ENCODE peak calls at places on chromosomes 12 and 14, in six cellular contexts. S is left ventricle myocardium inferior, C is PC-9, M is skeletal muscle cell, H is AG04450, V is AG10803. J is an unnamed sample.
A peak's percentile ranks its signal among the peaks of the same experiment; 100 is the strongest.

GRCh38 chr12:107014050-107014449 is 27.1 kb upstream of the MTERF2 start:
- DNase-seq in S (no peak), C (peak; percentile 85), M (no peak), H (no peak), V (no peak), J (peak; percentile 75)

GRCh38 chr14:64232095-64232830 is 61.9 kb downstream of the ESR2 start:
- DNase-seq in S (no peak), C (peak; percentile 79), M (peak; percentile 94), H (peak; percentile 67), V (peak; percentile 68), J (no peak)

GRCh38 chr12:50638482-50638880 is 125.4 kb upstream of the ATF1 start:
- DNase-seq in S (no peak), C (no peak), M (no peak), H (no peak), V (no peak), J (no peak)

GRCh38 chr12:1205512-1206060 is 214.6 kb downstream of the ERC1 start:
- DNase-seq in S (no peak), C (no peak), M (no peak), H (no peak), V (peak; percentile 29), J (no peak)

GRCh38 chr12:75349946-75350345 is 15.5 kb downstream of the GLIPR1L1 start:
- DNase-seq in S (no peak), C (no peak), M (no peak), H (no peak), V (no peak), J (no peak)

GRCh38 chr12:7907009-7907408 is 29.0 kb downstream of the SLC2A3 start:
- DNase-seq in S (no peak), C (peak; percentile 92), M (no peak), H (no peak), V (peak; percentile 41), J (peak; percentile 65)

GRCh38 chr14:103453791-103454190 is 68.6 kb downstream of the MARK3 start:
- DNase-seq in S (no peak), C (no peak), M (no peak), H (no peak), V (no peak), J (no peak)

GRCh38 chr12:104402630-104403029 is 54.1 kb upstream of the CHST11 start:
- DNase-seq in S (no peak), C (no peak), M (no peak), H (no peak), V (no peak), J (no peak)

DNA sequence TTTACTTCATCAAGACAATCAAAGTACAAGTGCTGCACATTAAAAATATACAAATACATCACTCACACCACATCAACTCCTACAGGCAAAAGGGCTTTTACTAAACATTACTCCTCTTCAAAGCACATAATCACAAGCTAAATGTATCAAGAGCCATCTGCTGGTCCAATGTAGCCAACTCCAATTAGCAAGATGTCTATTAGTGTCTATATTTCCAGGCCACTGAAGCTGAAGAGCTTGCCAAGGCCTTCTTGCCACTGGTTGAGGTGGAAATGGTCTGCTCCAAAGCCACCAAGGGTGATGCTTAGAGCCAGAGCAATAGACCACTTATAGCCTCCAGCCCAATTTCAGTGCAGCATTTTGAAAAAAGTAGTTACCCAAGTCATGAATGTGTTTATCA is 54.5 kb downstream of the RASSF9 start:
- DNase-seq in S (no peak), C (no peak), M (no peak), H (no peak), V (no peak), J (no peak)
- H3K4me3 ChIP-seq in S (no peak overlapping the region), C (no peak overlapping the region), M (no peak overlapping the region), H (no peak overlapping the region), V (no peak overlapping the region), J (no peak overlapping the region)

DNA sequence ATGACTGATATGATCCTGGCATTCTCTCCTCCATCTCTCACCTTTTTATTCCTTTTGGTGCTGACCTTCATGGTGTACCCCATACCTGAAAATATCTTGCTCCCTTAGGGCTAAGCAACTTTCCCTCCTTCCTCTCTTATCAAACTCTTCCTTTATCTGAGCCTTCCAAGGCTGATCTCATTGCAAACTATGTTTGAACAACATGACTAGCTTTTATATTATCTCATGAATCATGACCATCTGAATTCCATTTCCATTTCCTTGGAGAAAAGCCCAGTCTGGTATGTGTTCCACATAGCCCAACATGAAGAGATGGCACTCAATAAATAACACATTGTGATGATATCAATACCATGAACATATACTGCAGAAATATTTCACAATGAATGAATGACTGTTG is 111.6 kb downstream of the TSPAN8 start:
- DNase-seq in S (no peak), C (no peak), M (peak; percentile 76), H (no peak), V (peak; percentile 36), J (no peak)
- H3K4me3 ChIP-seq in S (no peak overlapping the region), C (no peak overlapping the region), M (no peak overlapping the region), H (no peak overlapping the region), V (no peak overlapping the region), J (no peak overlapping the region)

DNA sequence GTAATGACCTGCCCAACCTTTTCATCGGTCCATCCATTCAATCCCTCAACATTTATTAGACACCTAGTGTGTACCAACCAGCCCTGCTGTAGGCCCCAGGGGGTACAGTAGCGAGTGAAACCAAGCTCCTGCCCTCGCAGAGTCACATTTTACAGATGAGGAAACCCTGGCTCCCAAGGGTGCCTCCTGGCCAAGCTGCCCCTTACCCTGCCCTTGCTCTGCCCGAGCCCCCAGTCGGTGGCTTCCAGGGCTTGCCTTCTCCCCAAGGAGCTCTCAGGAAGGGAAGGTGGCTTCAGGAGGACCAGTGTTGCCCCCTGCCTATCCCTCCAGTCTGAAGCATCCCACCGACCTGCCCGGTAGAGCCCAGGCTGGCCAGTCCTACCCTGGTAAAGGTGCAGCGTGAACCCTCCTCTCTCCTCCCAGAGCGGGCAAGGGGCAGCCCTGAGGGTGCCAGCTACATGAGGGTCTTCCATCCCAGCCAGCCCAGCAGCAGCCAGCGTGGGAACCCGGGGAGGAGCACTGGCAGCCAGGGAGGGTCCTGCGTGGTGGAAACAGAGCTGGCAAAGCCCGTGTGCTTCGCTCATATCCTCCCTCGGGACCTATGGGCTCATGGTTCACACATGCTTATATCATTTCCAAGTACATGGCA is 670 bp upstream of the BEGAIN start:
- DNase-seq in S (peak; percentile 6), C (no peak), M (peak; percentile 13), H (no peak), V (no peak), J (peak; percentile 45)
- H3K4me3 ChIP-seq in S (no peak overlapping the region), C (no peak overlapping the region), M (no peak overlapping the region), H (no peak overlapping the region), V (no peak overlapping the region), J (no peak overlapping the region)

GRCh38 chr12:53980448-53981388 is 4.2 kb upstream of the HOXC10 start:
- DNase-seq in S (no peak), C (no peak), M (no peak), H (no peak), V (no peak), J (no peak)
- H3K4me3 ChIP-seq in S (no peak overlapping the region), C (no peak overlapping the region), M (peak overlapping the region; percentile 70), H (no peak overlapping the region), V (peak overlapping the region; percentile 80), J (no peak overlapping the region)

GRCh38 chr12:54008260-54008552 is 579 bp upstream of the HOXC8 start:
- DNase-seq in S (no peak), C (no peak), M (no peak), H (no peak), V (no peak), J (no peak)

GRCh38 chr12:54010972-54011664 is 2.3 kb downstream of the HOXC8 start:
- DNase-seq in S (no peak), C (no peak), M (no peak), H (no peak), V (no peak), J (no peak)

GRCh38 chr12:54007538-54008259 is 1.1 kb upstream of the HOXC8 start:
- DNase-seq in S (no peak), C (no peak), M (no peak), H (no peak), V (no peak), J (no peak)

GRCh38 chr12:54010053-54010971 is 1.5 kb downstream of the HOXC8 start:
- DNase-seq in S (no peak), C (no peak), M (no peak), H (no peak), V (no peak), J (no peak)

GRCh38 chr12:54009171-54010052 is 627 bp downstream of the HOXC8 start:
- DNase-seq in S (no peak), C (no peak), M (no peak), H (no peak), V (no peak), J (no peak)
- H3K4me3 ChIP-seq in S (peak overlapping the region; percentile 46), C (no peak overlapping the region), M (peak overlapping the region; percentile 54), H (no peak overlapping the region), V (peak overlapping the region; percentile 98), J (peak overlapping the region; percentile 49)

DNA sequence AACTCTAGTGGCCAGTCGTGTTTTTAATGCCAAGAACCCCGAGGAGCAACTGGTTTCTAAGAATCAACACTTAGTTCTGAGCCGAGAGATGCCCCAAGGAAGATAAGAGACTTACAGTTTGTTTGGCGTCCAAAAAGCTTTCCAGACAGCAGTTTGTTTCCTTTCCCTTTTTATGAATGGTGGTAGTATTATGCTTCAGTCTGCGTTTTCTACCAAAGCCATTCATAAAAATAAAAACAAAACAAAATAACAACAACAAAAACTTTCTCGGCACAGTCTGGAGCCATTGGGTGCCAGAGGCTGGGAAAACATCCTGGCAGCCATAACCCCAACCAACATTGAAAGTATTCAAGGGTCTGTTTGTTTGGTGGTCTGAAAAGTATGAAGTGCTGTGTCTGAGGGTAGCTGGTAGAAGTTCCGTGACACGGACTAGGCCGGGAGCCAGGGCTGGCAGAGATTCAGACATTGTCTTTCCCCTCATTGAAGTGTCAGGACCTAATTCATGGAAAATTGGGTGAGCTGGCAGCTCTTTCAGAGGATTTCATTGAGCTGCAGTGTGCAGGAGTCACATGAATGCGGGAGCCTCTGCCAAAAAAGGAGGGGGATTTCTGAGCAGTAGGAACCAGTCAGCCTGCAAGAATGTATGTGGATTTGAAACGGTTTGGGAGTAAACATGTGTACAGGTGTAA is 124.2 kb downstream of the HMGA2 start:
- DNase-seq in S (peak; percentile 57), C (no peak), M (peak; percentile 87), H (peak; percentile 84), V (peak; percentile 95), J (no peak)
- H3K4me3 ChIP-seq in S (peak overlapping the region; percentile 32), C (no peak overlapping the region), M (no peak overlapping the region), H (no peak overlapping the region), V (peak overlapping the region; percentile 19), J (no peak overlapping the region)

DNA sequence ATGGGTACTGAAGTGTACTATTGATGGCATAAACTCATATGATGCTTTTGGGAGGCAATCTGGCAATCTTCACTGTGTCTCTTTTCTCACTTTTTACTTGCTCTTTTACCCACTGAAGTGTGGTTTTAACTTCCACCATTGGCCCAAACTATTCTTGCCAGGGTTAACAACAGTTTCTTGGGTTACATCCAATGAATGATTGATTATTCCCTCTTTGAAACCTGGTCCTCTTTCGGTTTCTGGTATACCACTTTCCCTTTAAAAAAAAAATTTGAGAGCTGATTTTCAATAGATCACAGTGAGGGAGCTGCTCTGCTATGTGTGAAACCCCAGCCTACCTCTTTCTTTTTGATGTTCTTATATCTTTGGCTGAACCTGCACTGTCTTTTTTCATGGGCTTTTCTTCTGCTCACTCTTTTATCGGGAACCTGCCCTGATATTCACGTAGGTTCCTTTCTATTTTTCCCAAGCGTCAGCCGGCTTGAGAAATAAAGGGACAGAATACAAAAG is 56.1 kb upstream of the OR4E1 start:
- DNase-seq in S (no peak), C (no peak), M (no peak), H (no peak), V (no peak), J (no peak)
- H3K4me3 ChIP-seq in S (no peak overlapping the region), C (no peak overlapping the region), M (no peak overlapping the region), H (no peak overlapping the region), V (no peak overlapping the region), J (no peak overlapping the region)